ENCODE peak calls at places on chromosomes 3 and 15, in six cellular contexts. One of them, this sample, is unnamed.

GRCh38 chr3:11140054-11140712 is 14.1 kb upstream of the HRH1 start:
- DNase-seq in activated naive CD8-positive, alpha-beta T cell treated with anti-CD3 and anti-CD28 coated beads for 36 hours: peak
- DNase-seq in K562: no peak
- DNase-seq in heart left ventricle: no peak
- DNase-seq in AG09319: no peak
- DNase-seq in H7: no peak
- DNase-seq in this sample: no peak

GRCh38 chr3:140816372-140816771 is 125.3 kb upstream of the SLC25A36 start:
- DNase-seq in activated naive CD8-positive, alpha-beta T cell treated with anti-CD3 and anti-CD28 coated beads for 36 hours: no peak
- DNase-seq in K562: no peak
- DNase-seq in heart left ventricle: no peak
- DNase-seq in AG09319: no peak
- DNase-seq in H7: no peak
- DNase-seq in this sample: no peak

GRCh38 chr3:195771651-195772300 is 40.0 kb downstream of the MUC4 start:
- DNase-seq in activated naive CD8-positive, alpha-beta T cell treated with anti-CD3 and anti-CD28 coated beads for 36 hours: no peak
- DNase-seq in K562: no peak
- DNase-seq in heart left ventricle: no peak
- DNase-seq in AG09319: no peak
- DNase-seq in H7: peak
- DNase-seq in this sample: no peak

GRCh38 chr3:50525987-50526386 is 22.6 kb upstream of the CACNA2D2 start:
- DNase-seq in activated naive CD8-positive, alpha-beta T cell treated with anti-CD3 and anti-CD28 coated beads for 36 hours: peak
- DNase-seq in K562: peak
- DNase-seq in heart left ventricle: no peak
- DNase-seq in AG09319: no peak
- DNase-seq in H7: peak
- DNase-seq in this sample: peak

GRCh38 chr3:31103623-31104180 is 209.2 kb upstream of the GADL1 start:
- DNase-seq in activated naive CD8-positive, alpha-beta T cell treated with anti-CD3 and anti-CD28 coated beads for 36 hours: no peak
- DNase-seq in K562: no peak
- DNase-seq in heart left ventricle: no peak
- DNase-seq in AG09319: no peak
- DNase-seq in H7: no peak
- DNase-seq in this sample: no peak

GRCh38 chr3:110755345-110755744 is 316.3 kb upstream of the NECTIN3 start:
- DNase-seq in activated naive CD8-positive, alpha-beta T cell treated with anti-CD3 and anti-CD28 coated beads for 36 hours: no peak
- DNase-seq in K562: no peak
- DNase-seq in heart left ventricle: no peak
- DNase-seq in AG09319: no peak
- DNase-seq in H7: no peak
- DNase-seq in this sample: no peak

GRCh38 chr15:48877630-48878595 is at the start of gene EID1:
- DNase-seq in activated naive CD8-positive, alpha-beta T cell treated with anti-CD3 and anti-CD28 coated beads for 36 hours: peak
- DNase-seq in K562: peak
- DNase-seq in heart left ventricle: peak
- DNase-seq in AG09319: peak
- DNase-seq in H7: peak
- DNase-seq in this sample: peak

GRCh38 chr3:24264748-24265158 is 229.9 kb downstream of the THRB start:
- DNase-seq in activated naive CD8-positive, alpha-beta T cell treated with anti-CD3 and anti-CD28 coated beads for 36 hours: peak
- DNase-seq in K562: peak
- DNase-seq in heart left ventricle: no peak
- DNase-seq in AG09319: no peak
- DNase-seq in H7: peak
- DNase-seq in this sample: no peak

GRCh38 chr3:147963711-147964110 is 554.5 kb downstream of the ZIC1 start:
- DNase-seq in activated naive CD8-positive, alpha-beta T cell treated with anti-CD3 and anti-CD28 coated beads for 36 hours: no peak
- DNase-seq in K562: no peak
- DNase-seq in heart left ventricle: no peak
- DNase-seq in AG09319: no peak
- DNase-seq in H7: no peak
- DNase-seq in this sample: no peak

GRCh38 chr3:150407818-150408231 is 273 bp upstream of the TSC22D2 start:
- DNase-seq in activated naive CD8-positive, alpha-beta T cell treated with anti-CD3 and anti-CD28 coated beads for 36 hours: peak
- DNase-seq in K562: no peak
- DNase-seq in heart left ventricle: no peak
- DNase-seq in AG09319: no peak
- DNase-seq in H7: peak
- DNase-seq in this sample: no peak

GRCh38 chr3:194824676-194825075 is 139.0 kb downstream of the FAM43A start:
- DNase-seq in activated naive CD8-positive, alpha-beta T cell treated with anti-CD3 and anti-CD28 coated beads for 36 hours: no peak
- DNase-seq in K562: no peak
- DNase-seq in heart left ventricle: peak
- DNase-seq in AG09319: no peak
- DNase-seq in H7: no peak
- DNase-seq in this sample: no peak

GRCh38 chr15:66253643-66254363 is at the start of gene MEGF11:
- DNase-seq in activated naive CD8-positive, alpha-beta T cell treated with anti-CD3 and anti-CD28 coated beads for 36 hours: no peak
- DNase-seq in K562: peak
- DNase-seq in heart left ventricle: no peak
- DNase-seq in AG09319: no peak
- DNase-seq in H7: peak
- DNase-seq in this sample: no peak

GRCh38 chr3:152595975-152596832 is 238.7 kb upstream of the P2RY1 start:
- DNase-seq in activated naive CD8-positive, alpha-beta T cell treated with anti-CD3 and anti-CD28 coated beads for 36 hours: no peak
- DNase-seq in K562: peak
- DNase-seq in heart left ventricle: no peak
- DNase-seq in AG09319: no peak
- DNase-seq in H7: no peak
- DNase-seq in this sample: peak

GRCh38 chr15:65287515-65287845 is 797 bp upstream of the PARP16 start:
- DNase-seq in activated naive CD8-positive, alpha-beta T cell treated with anti-CD3 and anti-CD28 coated beads for 36 hours: no peak
- DNase-seq in K562: no peak
- DNase-seq in heart left ventricle: no peak
- DNase-seq in AG09319: no peak
- DNase-seq in H7: peak
- DNase-seq in this sample: no peak

GRCh38 chr3:3798641-3799113 is 554 bp upstream of the LRRN1 start:
- DNase-seq in activated naive CD8-positive, alpha-beta T cell treated with anti-CD3 and anti-CD28 coated beads for 36 hours: peak
- DNase-seq in K562: no peak
- DNase-seq in heart left ventricle: no peak
- DNase-seq in AG09319: no peak
- DNase-seq in H7: peak
- DNase-seq in this sample: no peak

GRCh38 chr3:196193037-196193737 is 18.0 kb downstream of the ZDHHC19 start:
- DNase-seq in activated naive CD8-positive, alpha-beta T cell treated with anti-CD3 and anti-CD28 coated beads for 36 hours: no peak
- DNase-seq in K562: no peak
- DNase-seq in heart left ventricle: peak
- DNase-seq in AG09319: no peak
- DNase-seq in H7: no peak
- DNase-seq in this sample: no peak

GRCh38 chr3:14391033-14391432 is 11.4 kb upstream of the SLC6A6 start:
- DNase-seq in activated naive CD8-positive, alpha-beta T cell treated with anti-CD3 and anti-CD28 coated beads for 36 hours: no peak
- DNase-seq in K562: peak
- DNase-seq in heart left ventricle: no peak
- DNase-seq in AG09319: peak
- DNase-seq in H7: no peak
- DNase-seq in this sample: no peak

GRCh38 chr3:191235331-191236314 is 36.6 kb downstream of the OSTN start:
- DNase-seq in activated naive CD8-positive, alpha-beta T cell treated with anti-CD3 and anti-CD28 coated beads for 36 hours: no peak
- DNase-seq in K562: no peak
- DNase-seq in heart left ventricle: no peak
- DNase-seq in AG09319: no peak
- DNase-seq in H7: no peak
- DNase-seq in this sample: peak